ENCODE peak calls at places on chromosomes 13 and 19, in ten cellular contexts. D is astrocyte of the spinal cord, V is ovary, F is heart right ventricle, Q is left ventricle myocardium inferior, B is Peyer's patch, U is MCF 10A, P is GM12878, R is nephron progenitor cell, C is stomach. X is an unnamed sample.

GRCh38 chr19:1266116-1266817 is 2.9 kb upstream of the CIRBP start:
- DNase-seq in D (peak), V (peak), F (peak), Q (peak), B (peak), U (peak), P (no peak), R (peak), C (peak), X (peak)

GRCh38 chr19:55178781-55179569 is 1.1 kb downstream of the SYT5 start:
- DNase-seq in D (peak), V (peak), F (peak), Q (peak), B (peak), U (no peak), P (peak), R (peak), C (peak), X (peak)

GRCh38 chr13:27276188-27276587 is 5.6 kb downstream of the RASL11A start:
- DNase-seq in D (no peak), V (no peak), F (no peak), Q (no peak), B (no peak), U (no peak), P (no peak), R (no peak), C (no peak), X (no peak)

GRCh38 chr19:45876411-45877197 is 9.3 kb downstream of the IRF2BP1 start:
- DNase-seq in D (peak), V (no peak), F (peak), Q (peak), B (no peak), U (no peak), P (no peak), R (peak), C (peak), X (peak)

GRCh38 chr13:72782717-72783116 is 784 bp downstream of the PIBF1 start:
- DNase-seq in D (peak), V (no peak), F (no peak), Q (no peak), B (no peak), U (no peak), P (no peak), R (peak), C (no peak), X (no peak)

GRCh38 chr13:82947121-82948077 is 934.9 kb downstream of the SLITRK1 start:
- DNase-seq in D (peak), V (no peak), F (no peak), Q (no peak), B (no peak), U (no peak), P (no peak), R (no peak), C (no peak), X (no peak)

GRCh38 chr13:35857769-35858168 is 273.4 kb downstream of the DCLK1 start:
- DNase-seq in D (peak), V (no peak), F (no peak), Q (no peak), B (no peak), U (no peak), P (no peak), R (no peak), C (no peak), X (no peak)

GRCh38 chr19:8988204-8988603 is 22.0 kb downstream of the MUC16 start:
- DNase-seq in D (no peak), V (no peak), F (no peak), Q (no peak), B (no peak), U (no peak), P (no peak), R (no peak), C (no peak), X (no peak)

GRCh38 chr13:42832341-42833153 is 51.2 kb downstream of the FAM216B start:
- DNase-seq in D (peak), V (peak), F (peak), Q (no peak), B (no peak), U (peak), P (no peak), R (no peak), C (peak), X (no peak)

GRCh38 chr13:60562081-60562764 is 165.2 kb downstream of the TDRD3 start:
- DNase-seq in D (no peak), V (no peak), F (no peak), Q (no peak), B (no peak), U (peak), P (no peak), R (no peak), C (no peak), X (no peak)

GRCh38 chr19:7476241-7476640 is 12.6 kb downstream of the PEX11G start:
- DNase-seq in D (no peak), V (no peak), F (no peak), Q (no peak), B (no peak), U (no peak), P (no peak), R (no peak), C (no peak), X (no peak)

GRCh38 chr13:22893149-22893548 is 287.6 kb upstream of the SGCG start:
- DNase-seq in D (no peak), V (no peak), F (no peak), Q (no peak), B (no peak), U (no peak), P (no peak), R (no peak), C (no peak), X (no peak)

GRCh38 chr19:38478273-38478971 is 44.9 kb downstream of the RYR1 start:
- DNase-seq in D (no peak), V (no peak), F (no peak), Q (no peak), B (no peak), U (peak), P (no peak), R (no peak), C (no peak), X (no peak)

GRCh38 chr13:109700176-109700575 is 86.2 kb downstream of the IRS2 start:
- DNase-seq in D (peak), V (peak), F (peak), Q (peak), B (no peak), U (peak), P (no peak), R (peak), C (peak), X (no peak)

GRCh38 chr13:31119966-31120733 is 41.6 kb downstream of the HSPH1 start:
- DNase-seq in D (no peak), V (no peak), F (no peak), Q (no peak), B (no peak), U (peak), P (no peak), R (no peak), C (no peak), X (no peak)

GRCh38 chr19:7926021-7926726 is at the start of gene CTXN1:
- DNase-seq in D (peak), V (peak), F (no peak), Q (peak), B (peak), U (peak), P (no peak), R (peak), C (peak), X (peak)

GRCh38 chr19:41705393-41706174 is 2.8 kb upstream of the CEACAM5 start:
- DNase-seq in D (no peak), V (no peak), F (no peak), Q (peak), B (no peak), U (peak), P (no peak), R (peak), C (no peak), X (peak)

GRCh38 chr19:34276614-34277013 is 22.3 kb downstream of the GARRE1 start:
- DNase-seq in D (no peak), V (no peak), F (no peak), Q (no peak), B (no peak), U (no peak), P (no peak), R (no peak), C (no peak), X (no peak)

GRCh38 chr19:34274284-34274826 is 20.0 kb downstream of the GARRE1 start:
- DNase-seq in D (no peak), V (no peak), F (no peak), Q (no peak), B (no peak), U (no peak), P (no peak), R (no peak), C (no peak), X (no peak)

GRCh38 chr19:34275705-34276104 is 21.4 kb downstream of the GARRE1 start:
- DNase-seq in D (no peak), V (no peak), F (no peak), Q (no peak), B (no peak), U (no peak), P (no peak), R (no peak), C (no peak), X (no peak)

GRCh38 chr19:34273121-34273845 is 18.9 kb downstream of the GARRE1 start:
- DNase-seq in D (no peak), V (no peak), F (no peak), Q (no peak), B (no peak), U (no peak), P (no peak), R (no peak), C (no peak), X (no peak)

DNA sequence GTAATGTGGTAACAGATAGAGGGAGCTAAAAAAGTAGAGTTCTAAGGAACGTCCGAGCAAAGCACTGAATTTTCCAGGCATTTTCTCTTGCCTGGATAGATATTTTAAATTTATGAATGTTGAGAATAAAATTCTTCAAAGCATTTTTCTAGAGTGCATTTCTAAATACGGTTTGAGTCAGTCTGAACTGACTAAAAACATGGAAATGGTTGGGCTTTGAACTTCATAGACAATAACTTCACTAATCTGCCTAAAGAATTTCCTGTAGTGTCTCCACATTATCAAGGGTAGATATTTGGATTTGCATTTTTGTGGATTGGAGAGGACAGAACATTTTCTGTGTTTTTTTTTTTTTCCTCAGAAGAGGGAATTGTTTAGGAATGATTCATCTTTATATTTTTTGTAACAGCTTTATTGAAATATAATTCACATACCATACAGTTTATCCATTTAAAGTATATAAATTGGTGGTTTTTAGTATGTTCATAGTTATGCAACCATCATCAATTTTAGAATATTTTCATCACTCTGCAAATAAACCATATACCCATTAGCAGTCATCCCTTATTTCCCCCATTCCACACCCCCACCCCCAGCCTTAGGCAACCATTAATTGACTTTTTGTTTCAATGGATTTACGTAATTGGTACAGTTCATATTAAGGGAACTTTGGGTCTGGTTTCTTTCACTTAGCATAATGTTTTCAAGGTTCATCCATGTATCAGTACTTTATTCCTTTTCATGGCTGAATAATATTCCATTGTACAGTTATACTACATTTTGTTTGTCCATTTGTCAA is 20.7 kb downstream of the GARRE1 start:
- DNase-seq in D (peak), V (no peak), F (no peak), Q (no peak), B (no peak), U (peak), P (no peak), R (no peak), C (no peak), X (no peak)
- TF ChIP-seq CTCF in D (peak), V (no peak), F (no peak), Q (no peak), B (no peak), U (no peak), P (no peak), R (no peak), C (no peak), X (no peak)

GRCh38 chr13:104532131-104532530 is 1465.9 kb upstream of the SLC10A2 start:
- DNase-seq in D (no peak), V (no peak), F (no peak), Q (no peak), B (no peak), U (no peak), P (no peak), R (no peak), C (no peak), X (no peak)

GRCh38 chr13:104530741-104531140 is 1464.5 kb upstream of the SLC10A2 start:
- DNase-seq in D (peak), V (no peak), F (no peak), Q (no peak), B (no peak), U (no peak), P (no peak), R (no peak), C (no peak), X (no peak)

DNA sequence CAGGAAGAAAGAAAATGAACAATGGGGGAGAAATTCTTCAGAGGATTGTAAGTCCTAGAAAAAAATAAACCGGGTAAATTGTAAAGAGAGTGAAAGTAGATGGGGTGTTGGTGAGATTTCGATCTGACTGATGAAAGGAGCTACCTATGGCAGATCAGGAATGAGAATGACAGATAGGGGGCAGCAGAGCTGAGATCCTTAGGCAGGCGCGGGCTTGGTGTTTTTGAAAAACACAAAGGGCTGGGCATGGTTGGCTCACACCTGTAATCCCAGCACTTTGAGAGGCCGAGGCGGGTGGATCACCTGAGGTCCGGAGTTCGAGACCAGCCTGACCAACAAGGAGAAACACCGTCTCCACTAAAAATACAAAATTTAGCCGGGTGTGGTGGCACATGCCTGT is 1468.6 kb upstream of the SLC10A2 start:
- DNase-seq in D (no peak), V (no peak), F (no peak), Q (no peak), B (no peak), U (peak), P (no peak), R (peak), C (no peak), X (no peak)
- TF ChIP-seq CTCF in D (peak), V (no peak), F (no peak), Q (no peak), B (no peak), U (no peak), P (no peak), R (no peak), C (no peak), X (no peak)

DNA sequence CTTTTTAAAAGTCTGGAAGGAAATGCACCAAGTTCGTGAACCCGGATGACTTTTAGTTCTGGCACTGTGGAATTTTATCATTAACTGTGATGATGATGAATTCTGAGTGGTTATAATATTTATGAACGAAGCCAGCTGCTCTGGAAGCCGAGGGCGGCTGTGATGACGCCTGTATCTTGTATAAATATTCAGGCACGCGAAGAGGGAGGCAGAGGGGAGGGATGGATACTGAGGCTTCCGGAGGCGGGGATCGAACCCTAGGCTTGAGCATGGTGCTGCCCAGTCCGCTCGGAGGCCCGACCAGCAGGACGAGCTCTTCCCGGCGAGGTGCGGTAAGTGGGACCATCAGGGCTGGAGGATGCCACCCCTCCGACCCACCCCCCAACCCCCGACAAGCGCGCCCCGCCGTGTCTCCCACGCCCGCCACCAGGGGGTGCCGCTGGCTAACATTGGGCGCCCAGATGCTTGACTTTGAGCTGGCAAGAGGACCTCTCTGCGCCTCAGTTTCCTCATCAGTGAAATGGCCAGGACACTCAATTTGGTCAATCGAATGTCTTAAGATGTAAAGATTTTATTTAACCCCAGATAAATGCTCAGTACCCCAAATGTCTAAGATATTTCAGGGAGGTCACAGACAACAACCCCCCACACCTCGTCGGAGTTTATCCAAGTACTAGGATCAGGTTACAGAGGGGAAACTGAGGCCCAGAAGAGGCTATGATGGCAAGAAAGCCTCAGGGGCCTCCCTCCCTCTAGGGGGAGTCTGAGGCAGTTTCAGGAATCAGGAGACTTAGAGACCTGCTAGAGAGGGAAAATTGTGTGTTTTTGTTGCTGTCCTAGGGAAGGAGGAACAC is 4.5 kb upstream of the RAB3A start:
- DNase-seq in D (no peak), V (peak), F (peak), Q (peak), B (peak), U (peak), P (no peak), R (peak), C (no peak), X (peak)
- TF ChIP-seq CTCF in D (peak), V (peak), F (peak), Q (peak), B (peak), U (peak), P (peak), R (peak), C (peak), X (peak)

GRCh38 chr19:17830567-17831418 is 9.5 kb upstream of the INSL3 start:
- DNase-seq in D (peak), V (peak), F (peak), Q (no peak), B (no peak), U (no peak), P (no peak), R (peak), C (peak), X (peak)
- TF ChIP-seq CTCF in D (no peak), V (no peak), F (no peak), Q (no peak), B (no peak), U (no peak), P (no peak), R (no peak), C (no peak), X (no peak)

X was measured in GM10248.